ENCODE peak calls at places on chromosomes 6 and 20, in nine cellular contexts. D, S, F, O, M, L, C, A and N are unnamed samples.
A peak's percentile ranks its signal among the peaks of the same experiment; 100 is the strongest.

GRCh38 chr6:146901940-146902816 is 302.0 kb upstream of the STXBP5 start:
- DNase-seq in D (no peak), C (no peak), F (no peak), S (peak; percentile 67), M (no peak), O (no peak), A (no peak), L (no peak), N (no peak)

GRCh38 chr6:133767571-133767970 is 121.3 kb upstream of the TCF21 start:
- DNase-seq in C (no peak), O (no peak), S (no peak), M (no peak), A (no peak), F (no peak), D (no peak), L (no peak), N (no peak)

GRCh38 chr20:44355503-44356352 is at the start of gene HNF4A:
- DNase-seq in C (no peak), S (no peak), M (no peak), A (peak; percentile 84), F (no peak), L (no peak), O (peak; percentile 85), D (peak; percentile 50), N (no peak)

GRCh38 chr6:52937908-52938307 is 28.4 kb upstream of the GSTA3 start:
- DNase-seq in D (peak; percentile 3), A (no peak), C (no peak), S (no peak), M (no peak), O (no peak), L (no peak), F (no peak), N (no peak)

GRCh38 chr6:50128420-50129005 is 78.8 kb upstream of the DEFB112 start:
- DNase-seq in C (no peak), A (no peak), O (no peak), L (no peak), S (peak; percentile 23), F (no peak), D (peak; percentile 1), M (no peak), N (no peak)

GRCh38 chr20:44861547-44862006 is 23.9 kb upstream of the YWHAB start:
- DNase-seq in D (no peak), L (no peak), C (no peak), A (no peak), O (peak; percentile 43), M (peak; percentile 61), S (peak; percentile 13), F (no peak), N (no peak)

GRCh38 chr6:139373928-139374356 is 506 bp downstream of the CITED2 start:
- DNase-seq in S (no peak), F (no peak), L (no peak), A (no peak), C (peak; percentile 41), D (no peak), O (no peak), M (no peak), N (no peak)

GRCh38 chr6:17785094-17785787 is 78.5 kb upstream of the NUP153 start:
- DNase-seq in A (no peak), L (no peak), S (no peak), O (no peak), M (no peak), C (no peak), F (no peak), D (no peak), N (no peak)

GRCh38 chr6:54050750-54051149 is 60.5 kb upstream of the MLIP start:
- DNase-seq in M (no peak), L (no peak), S (no peak), F (no peak), A (no peak), D (no peak), O (no peak), C (no peak), N (no peak)

GRCh38 chr20:6812530-6812929 is 45.0 kb downstream of the BMP2 start:
- DNase-seq in M (no peak), O (no peak), S (no peak), C (no peak), F (no peak), L (no peak), D (no peak), A (no peak), N (no peak)

GRCh38 chr6:109236140-109237081 is 141.1 kb downstream of the CEP57L1 start:
- DNase-seq in O (no peak), A (peak; percentile 36), D (peak; percentile 5), C (no peak), F (no peak), S (peak; percentile 92), L (peak; percentile 58), M (no peak), N (no peak)

GRCh38 chr6:40585661-40586269 is 1.4 kb downstream of the LRFN2 start:
- DNase-seq in M (no peak), A (no peak), L (no peak), D (no peak), C (no peak), F (no peak), O (no peak), S (no peak), N (no peak)
- TF ChIP-seq EP300 in M (no peak), A (no peak), L (no peak), D (no peak), C (no peak), F (no peak), O (no peak), S (no peak), N (no peak)

GRCh38 chr20:39195495-39196129 is 233.5 kb downstream of the DHX35 start:
- DNase-seq in M (no peak), F (no peak), L (no peak), O (no peak), C (no peak), A (no peak), D (no peak), S (peak; percentile 4), N (no peak)
- TF ChIP-seq EP300 in M (no peak), F (no peak), L (no peak), O (no peak), C (no peak), A (no peak), D (no peak), S (no peak), N (no peak)

GRCh38 chr20:41137412-41138216 is at the start of gene PLCG1:
- DNase-seq in S (peak; percentile 82), A (peak; percentile 84), F (no peak), C (peak; percentile 64), O (peak; percentile 84), D (peak; percentile 63), L (peak; percentile 61), M (peak; percentile 89), N (peak; percentile 84)
- TF ChIP-seq EP300 in S (no peak), A (no peak), F (no peak), C (peak; percentile 59), O (no peak), D (no peak), L (peak; percentile 31), M (no peak), N (no peak)

DNA sequence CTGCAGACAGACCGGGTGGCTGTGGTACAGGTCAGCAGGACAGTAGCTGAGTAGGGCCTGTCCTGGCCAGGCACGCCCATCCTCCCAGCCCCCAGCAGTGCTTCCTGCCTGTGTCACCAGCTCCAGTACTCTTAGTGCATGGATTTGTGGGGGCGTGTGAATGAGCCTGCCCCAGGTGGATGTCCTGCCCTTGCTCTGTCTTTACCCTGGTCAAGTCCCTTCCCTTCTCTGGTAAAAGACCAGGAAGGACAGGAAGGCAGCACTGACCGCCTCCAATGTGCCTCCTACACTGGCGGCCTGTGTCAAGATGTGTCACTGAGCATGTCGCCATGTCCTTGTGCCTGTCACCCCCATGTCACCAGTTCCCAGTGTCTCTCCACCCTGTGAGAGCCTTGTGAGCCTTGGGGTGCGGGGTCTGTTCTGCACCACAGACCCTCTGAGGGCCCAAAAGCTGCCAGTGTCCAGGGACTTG is 11.9 kb downstream of the TEAD3 start:
- DNase-seq in C (no peak), F (no peak), A (no peak), M (no peak), S (no peak), O (no peak), D (no peak), L (no peak), N (no peak)
- TF ChIP-seq EP300 in C (no peak), F (no peak), A (no peak), M (no peak), S (no peak), O (no peak), D (no peak), L (no peak), N (no peak)